ENCODE peak calls at places on chromosomes 5 and 9, in nine cellular contexts. One of them, this sample, is unnamed.

GRCh38 chr5:52989781-52990530 is 804 bp downstream of the ITGA2 start:
- DNase-seq in CD4-positive, alpha-beta T cell: peak; percentile 12
- DNase-seq in CD8-positive, alpha-beta T cell: no peak
- DNase-seq in heart right ventricle: peak; percentile 33
- DNase-seq in small intestine: peak; percentile 57
- DNase-seq in HepG2: no peak
- DNase-seq in psoas muscle: peak; percentile 30
- DNase-seq in tibial nerve: no peak
- DNase-seq in tibial artery: peak; percentile 40
- DNase-seq in this sample: no peak

GRCh38 chr5:168328804-168329203 is 37.4 kb downstream of the WWC1 start:
- DNase-seq in CD4-positive, alpha-beta T cell: no peak
- DNase-seq in CD8-positive, alpha-beta T cell: no peak
- DNase-seq in heart right ventricle: no peak
- DNase-seq in small intestine: peak; percentile 67
- DNase-seq in HepG2: peak; percentile 70
- DNase-seq in psoas muscle: no peak
- DNase-seq in tibial nerve: no peak
- DNase-seq in tibial artery: no peak
- DNase-seq in this sample: no peak

GRCh38 chr9:35962126-35962906 is 4.4 kb upstream of the OR2S2 start:
- DNase-seq in CD4-positive, alpha-beta T cell: no peak
- DNase-seq in CD8-positive, alpha-beta T cell: no peak
- DNase-seq in heart right ventricle: peak; percentile 34
- DNase-seq in small intestine: no peak
- DNase-seq in HepG2: no peak
- DNase-seq in psoas muscle: peak; percentile 49
- DNase-seq in tibial nerve: no peak
- DNase-seq in tibial artery: no peak
- DNase-seq in this sample: peak; percentile 54

GRCh38 chr9:95082401-95083084 is 235.0 kb downstream of the FANCC start:
- DNase-seq in CD4-positive, alpha-beta T cell: no peak
- DNase-seq in CD8-positive, alpha-beta T cell: no peak
- DNase-seq in heart right ventricle: no peak
- DNase-seq in small intestine: peak; percentile 57
- DNase-seq in HepG2: no peak
- DNase-seq in psoas muscle: no peak
- DNase-seq in tibial nerve: no peak
- DNase-seq in tibial artery: peak; percentile 18
- DNase-seq in this sample: no peak

GRCh38 chr9:80664327-80665210 is 1024.8 kb downstream of the TLE1 start:
- DNase-seq in CD4-positive, alpha-beta T cell: no peak
- DNase-seq in CD8-positive, alpha-beta T cell: no peak
- DNase-seq in heart right ventricle: no peak
- DNase-seq in small intestine: no peak
- DNase-seq in HepG2: no peak
- DNase-seq in psoas muscle: no peak
- DNase-seq in tibial nerve: no peak
- DNase-seq in tibial artery: no peak
- DNase-seq in this sample: no peak

GRCh38 chr9:93154293-93154903 is 20.3 kb upstream of the NINJ1 start:
- DNase-seq in CD4-positive, alpha-beta T cell: no peak
- DNase-seq in CD8-positive, alpha-beta T cell: peak; percentile 32
- DNase-seq in heart right ventricle: no peak
- DNase-seq in small intestine: peak; percentile 44
- DNase-seq in HepG2: peak; percentile 58
- DNase-seq in psoas muscle: no peak
- DNase-seq in tibial nerve: no peak
- DNase-seq in tibial artery: no peak
- DNase-seq in this sample: no peak

GRCh38 chr5:154753792-154754191 is 1.4 kb upstream of the LARP1 start:
- DNase-seq in CD4-positive, alpha-beta T cell: no peak
- DNase-seq in CD8-positive, alpha-beta T cell: no peak
- DNase-seq in heart right ventricle: peak; percentile 29
- DNase-seq in small intestine: no peak
- DNase-seq in HepG2: no peak
- DNase-seq in psoas muscle: peak; percentile 74
- DNase-seq in tibial nerve: peak; percentile 48
- DNase-seq in tibial artery: peak; percentile 89
- DNase-seq in this sample: peak; percentile 90

GRCh38 chr5:173835662-173836061 is 52.5 kb upstream of the CPEB4 start:
- DNase-seq in CD4-positive, alpha-beta T cell: no peak
- DNase-seq in CD8-positive, alpha-beta T cell: no peak
- DNase-seq in heart right ventricle: no peak
- DNase-seq in small intestine: no peak
- DNase-seq in HepG2: no peak
- DNase-seq in psoas muscle: peak; percentile 63
- DNase-seq in tibial nerve: no peak
- DNase-seq in tibial artery: no peak
- DNase-seq in this sample: no peak

GRCh38 chr9:37836386-37836785 is 35.8 kb downstream of the DCAF10 start:
- DNase-seq in CD4-positive, alpha-beta T cell: no peak
- DNase-seq in CD8-positive, alpha-beta T cell: no peak
- DNase-seq in heart right ventricle: no peak
- DNase-seq in small intestine: no peak
- DNase-seq in HepG2: no peak
- DNase-seq in psoas muscle: no peak
- DNase-seq in tibial nerve: no peak
- DNase-seq in tibial artery: no peak
- DNase-seq in this sample: no peak

GRCh38 chr5:57174128-57174849 is 430 bp downstream of the GPBP1 start:
- DNase-seq in CD4-positive, alpha-beta T cell: no peak
- DNase-seq in CD8-positive, alpha-beta T cell: no peak
- DNase-seq in heart right ventricle: no peak
- DNase-seq in small intestine: peak; percentile 51
- DNase-seq in HepG2: no peak
- DNase-seq in psoas muscle: peak; percentile 30
- DNase-seq in tibial nerve: no peak
- DNase-seq in tibial artery: peak; percentile 26
- DNase-seq in this sample: no peak

GRCh38 chr5:173035904-173036707 is 20.0 kb upstream of the CREBRF start:
- DNase-seq in CD4-positive, alpha-beta T cell: no peak
- DNase-seq in CD8-positive, alpha-beta T cell: no peak
- DNase-seq in heart right ventricle: no peak
- DNase-seq in small intestine: no peak
- DNase-seq in HepG2: no peak
- DNase-seq in psoas muscle: no peak
- DNase-seq in tibial nerve: no peak
- DNase-seq in tibial artery: no peak
- DNase-seq in this sample: no peak

GRCh38 chr9:3330792-3331420 is 194.9 kb downstream of the RFX3 start:
- DNase-seq in CD4-positive, alpha-beta T cell: no peak
- DNase-seq in CD8-positive, alpha-beta T cell: no peak
- DNase-seq in heart right ventricle: no peak
- DNase-seq in small intestine: no peak
- DNase-seq in HepG2: no peak
- DNase-seq in psoas muscle: no peak
- DNase-seq in tibial nerve: no peak
- DNase-seq in tibial artery: no peak
- DNase-seq in this sample: no peak

GRCh38 chr5:127080001-127080478 is 6.7 kb upstream of the C5orf63 start:
- DNase-seq in CD4-positive, alpha-beta T cell: no peak
- DNase-seq in CD8-positive, alpha-beta T cell: no peak
- DNase-seq in heart right ventricle: no peak
- DNase-seq in small intestine: no peak
- DNase-seq in HepG2: no peak
- DNase-seq in psoas muscle: no peak
- DNase-seq in tibial nerve: no peak
- DNase-seq in tibial artery: peak; percentile 22
- DNase-seq in this sample: no peak

GRCh38 chr5:59745422-59745863 is 148.1 kb downstream of the PDE4D start:
- DNase-seq in CD4-positive, alpha-beta T cell: no peak
- DNase-seq in CD8-positive, alpha-beta T cell: no peak
- DNase-seq in heart right ventricle: no peak
- DNase-seq in small intestine: no peak
- DNase-seq in HepG2: no peak
- DNase-seq in psoas muscle: peak; percentile 21
- DNase-seq in tibial nerve: no peak
- DNase-seq in tibial artery: peak; percentile 56
- DNase-seq in this sample: peak; percentile 60

GRCh38 chr9:116327702-116328440 is 174.3 kb downstream of the PAPPA start:
- DNase-seq in CD4-positive, alpha-beta T cell: no peak
- DNase-seq in CD8-positive, alpha-beta T cell: no peak
- DNase-seq in heart right ventricle: no peak
- DNase-seq in small intestine: no peak
- DNase-seq in HepG2: no peak
- DNase-seq in psoas muscle: no peak
- DNase-seq in tibial nerve: no peak
- DNase-seq in tibial artery: no peak
- DNase-seq in this sample: no peak

GRCh38 chr5:90899014-90899604 is 340.5 kb downstream of the ADGRV1 start:
- DNase-seq in CD4-positive, alpha-beta T cell: no peak
- DNase-seq in CD8-positive, alpha-beta T cell: no peak
- DNase-seq in heart right ventricle: no peak
- DNase-seq in small intestine: peak; percentile 41
- DNase-seq in HepG2: peak; percentile 75
- DNase-seq in psoas muscle: no peak
- DNase-seq in tibial nerve: no peak
- DNase-seq in tibial artery: no peak
- DNase-seq in this sample: no peak

GRCh38 chr5:170736966-170737365 is 46.6 kb upstream of the GABRP start:
- DNase-seq in CD4-positive, alpha-beta T cell: no peak
- DNase-seq in CD8-positive, alpha-beta T cell: no peak
- DNase-seq in heart right ventricle: no peak
- DNase-seq in small intestine: no peak
- DNase-seq in HepG2: no peak
- DNase-seq in psoas muscle: no peak
- DNase-seq in tibial nerve: no peak
- DNase-seq in tibial artery: no peak
- DNase-seq in this sample: peak; percentile 13

DNA sequence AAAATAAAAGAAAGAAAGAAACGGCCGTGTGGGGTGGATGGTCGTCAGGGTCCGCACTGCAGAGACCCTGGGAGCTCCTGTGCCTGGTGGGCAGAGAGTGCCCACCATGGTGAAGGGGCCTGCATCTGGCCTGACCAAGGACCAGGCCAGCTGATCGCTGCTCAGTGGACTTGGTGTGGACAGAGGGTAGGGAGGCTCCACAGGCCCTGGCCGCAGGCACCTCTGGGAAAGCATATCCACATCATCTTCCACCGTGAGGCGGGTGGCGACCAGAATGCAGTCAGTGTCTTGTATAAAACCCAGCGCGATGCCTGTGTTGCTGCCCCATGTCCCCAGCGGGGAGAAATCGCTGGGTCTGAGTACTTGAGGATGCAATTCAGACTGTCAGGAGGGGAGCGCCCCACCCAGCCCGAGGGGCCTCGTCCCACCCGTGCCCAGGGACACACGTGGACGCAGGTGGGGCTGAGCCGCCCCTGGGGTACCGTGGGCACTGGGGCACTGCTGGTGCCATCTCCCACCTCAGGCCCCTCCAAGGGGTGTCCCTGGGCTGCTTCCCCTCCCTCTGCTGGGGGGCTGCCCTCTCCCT is 27.8 kb upstream of the SLC6A19 start:
- DNase-seq in CD4-positive, alpha-beta T cell: no peak
- DNase-seq in CD8-positive, alpha-beta T cell: no peak
- DNase-seq in heart right ventricle: no peak
- DNase-seq in small intestine: no peak
- DNase-seq in HepG2: no peak
- DNase-seq in psoas muscle: peak; percentile 6
- DNase-seq in tibial nerve: no peak
- DNase-seq in tibial artery: no peak
- DNase-seq in this sample: no peak
- H3K27ac ChIP-seq in CD4-positive, alpha-beta T cell: no peak overlapping the region
- H3K27ac ChIP-seq in CD8-positive, alpha-beta T cell: no peak overlapping the region
- H3K27ac ChIP-seq in heart right ventricle: no peak overlapping the region
- H3K27ac ChIP-seq in small intestine: no peak overlapping the region
- H3K27ac ChIP-seq in HepG2: no peak overlapping the region
- H3K27ac ChIP-seq in psoas muscle: no peak overlapping the region
- H3K27ac ChIP-seq in tibial nerve: no peak overlapping the region
- H3K27ac ChIP-seq in tibial artery: no peak overlapping the region
- H3K27ac ChIP-seq in this sample: no peak overlapping the region

GRCh38 chr5:116343961-116344360 is 230.7 kb downstream of the SEMA6A start:
- DNase-seq in CD4-positive, alpha-beta T cell: no peak
- DNase-seq in CD8-positive, alpha-beta T cell: no peak
- DNase-seq in heart right ventricle: peak; percentile 30
- DNase-seq in small intestine: no peak
- DNase-seq in HepG2: no peak
- DNase-seq in psoas muscle: peak; percentile 22
- DNase-seq in tibial nerve: no peak
- DNase-seq in tibial artery: no peak
- DNase-seq in this sample: no peak
- H3K27ac ChIP-seq in CD4-positive, alpha-beta T cell: no peak overlapping the region
- H3K27ac ChIP-seq in CD8-positive, alpha-beta T cell: no peak overlapping the region
- H3K27ac ChIP-seq in heart right ventricle: no peak overlapping the region
- H3K27ac ChIP-seq in small intestine: no peak overlapping the region
- H3K27ac ChIP-seq in HepG2: no peak overlapping the region
- H3K27ac ChIP-seq in psoas muscle: no peak overlapping the region
- H3K27ac ChIP-seq in tibial nerve: no peak overlapping the region
- H3K27ac ChIP-seq in tibial artery: no peak overlapping the region
- H3K27ac ChIP-seq in this sample: no peak overlapping the region

DNA sequence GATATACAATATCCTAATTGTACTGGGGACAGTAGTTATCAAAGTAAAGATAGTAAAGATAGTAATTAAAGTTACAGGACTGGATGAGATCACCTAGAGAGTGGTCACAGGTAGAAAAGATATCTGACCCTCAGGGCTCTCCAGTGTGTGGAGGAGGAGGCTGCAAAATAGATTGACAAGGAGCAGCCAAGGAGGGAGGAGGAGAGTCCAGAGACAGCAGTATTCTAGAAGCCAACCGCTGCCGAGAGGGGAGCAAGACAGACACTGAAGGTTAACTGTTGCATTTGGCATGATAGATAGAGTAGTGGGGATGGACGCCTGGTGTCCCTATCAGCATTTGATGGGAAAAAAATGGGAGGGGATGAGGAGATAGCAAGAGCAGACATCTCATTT is 17.0 kb upstream of the F2RL1 start:
- DNase-seq in CD4-positive, alpha-beta T cell: no peak
- DNase-seq in CD8-positive, alpha-beta T cell: no peak
- DNase-seq in heart right ventricle: no peak
- DNase-seq in small intestine: no peak
- DNase-seq in HepG2: no peak
- DNase-seq in psoas muscle: no peak
- DNase-seq in tibial nerve: no peak
- DNase-seq in tibial artery: no peak
- DNase-seq in this sample: no peak
- H3K27ac ChIP-seq in CD4-positive, alpha-beta T cell: no peak overlapping the region
- H3K27ac ChIP-seq in CD8-positive, alpha-beta T cell: no peak overlapping the region
- H3K27ac ChIP-seq in heart right ventricle: no peak overlapping the region
- H3K27ac ChIP-seq in small intestine: no peak overlapping the region
- H3K27ac ChIP-seq in HepG2: no peak overlapping the region
- H3K27ac ChIP-seq in psoas muscle: no peak overlapping the region
- H3K27ac ChIP-seq in tibial nerve: no peak overlapping the region
- H3K27ac ChIP-seq in tibial artery: no peak overlapping the region
- H3K27ac ChIP-seq in this sample: no peak overlapping the region

GRCh38 chr9:69579032-69579748 is 93.0 kb downstream of the APBA1 start:
- DNase-seq in CD4-positive, alpha-beta T cell: no peak
- DNase-seq in CD8-positive, alpha-beta T cell: no peak
- DNase-seq in heart right ventricle: no peak
- DNase-seq in small intestine: peak; percentile 11
- DNase-seq in HepG2: no peak
- DNase-seq in psoas muscle: no peak
- DNase-seq in tibial nerve: no peak
- DNase-seq in tibial artery: no peak
- DNase-seq in this sample: no peak
- H3K27ac ChIP-seq in CD4-positive, alpha-beta T cell: no peak overlapping the region
- H3K27ac ChIP-seq in CD8-positive, alpha-beta T cell: no peak overlapping the region
- H3K27ac ChIP-seq in heart right ventricle: no peak overlapping the region
- H3K27ac ChIP-seq in small intestine: no peak overlapping the region
- H3K27ac ChIP-seq in HepG2: no peak overlapping the region
- H3K27ac ChIP-seq in psoas muscle: no peak overlapping the region
- H3K27ac ChIP-seq in tibial nerve: no peak overlapping the region
- H3K27ac ChIP-seq in tibial artery: no peak overlapping the region
- H3K27ac ChIP-seq in this sample: no peak overlapping the region

This sample was measured in right atrium auricular region.